ENCODE peak calls at places on chromosomes 1 and 21, in six cellular contexts. G, P, X, I, Y and U are unnamed samples.
A peak's percentile ranks its signal among the peaks of the same experiment; 100 is the strongest.

GRCh38 chr1:116242741-116243140 is 130.3 kb upstream of the ATP1A1 start:
- DNase-seq in P (no peak), I (no peak), X (no peak), G (no peak), Y (no peak), U (no peak)

GRCh38 chr1:222627232-222627631 is 9.3 kb downstream of the MIA3 start:
- DNase-seq in X (peak; percentile 94), I (peak; percentile 31), P (no peak), G (peak; percentile 89), Y (no peak), U (no peak)

GRCh38 chr1:26582836-26583460 is 53.4 kb downstream of the RPS6KA1 start:
- DNase-seq in I (peak; percentile 37), X (peak; percentile 66), Y (no peak), G (peak; percentile 72), P (peak; percentile 93), U (peak; percentile 41)

GRCh38 chr1:147504801-147505303 is 36.4 kb upstream of the BCL9 start:
- DNase-seq in P (no peak), Y (peak; percentile 45), I (no peak), X (peak; percentile 33), G (peak; percentile 21), U (peak; percentile 5)

GRCh38 chr1:224801761-224802490 is 127.5 kb upstream of the DNAH14 start:
- DNase-seq in G (no peak), X (no peak), P (no peak), Y (no peak), I (no peak), U (no peak)

GRCh38 chr1:209593747-209594146 is 10.2 kb downstream of the CAMK1G start:
- DNase-seq in G (no peak), P (no peak), Y (no peak), I (no peak), X (no peak), U (no peak)

GRCh38 chr1:109622103-109622892 is 2.7 kb downstream of the AMPD2 start:
- DNase-seq in P (no peak), Y (no peak), X (no peak), I (no peak), G (no peak), U (no peak)

GRCh38 chr1:9659328-9659727 is 7.8 kb downstream of the PIK3CD start:
- DNase-seq in Y (peak; percentile 7), G (peak; percentile 80), I (no peak), X (peak; percentile 77), P (peak; percentile 70), U (peak; percentile 60)

GRCh38 chr1:151251656-151252470 is 2.7 kb upstream of the PSMD4 start:
- DNase-seq in I (peak; percentile 29), G (peak; percentile 88), X (peak; percentile 85), P (peak; percentile 84), Y (peak; percentile 70), U (peak; percentile 71)

GRCh38 chr1:235883261-235883927 is 16.7 kb upstream of the LYST start:
- DNase-seq in X (peak; percentile 93), P (peak; percentile 29), G (peak; percentile 93), I (peak; percentile 88), Y (no peak), U (peak; percentile 99)

GRCh38 chr1:116878804-116879477 is 30.8 kb upstream of the PTGFRN start:
- DNase-seq in G (peak; percentile 62), X (peak; percentile 78), Y (peak; percentile 14), I (peak; percentile 25), P (peak; percentile 74), U (no peak)

GRCh38 chr1:46555081-46555432 is 3.6 kb upstream of the KNCN start:
- DNase-seq in G (no peak), X (no peak), P (no peak), Y (no peak), I (no peak), U (no peak)

GRCh38 chr1:59122527-59122926 is 174.4 kb upstream of the FGGY start:
- DNase-seq in I (no peak), G (no peak), Y (no peak), P (no peak), X (no peak), U (no peak)

GRCh38 chr1:30409476-30410152 is 313.8 kb downstream of the MATN1 start:
- DNase-seq in Y (no peak), I (no peak), G (no peak), X (no peak), P (no peak), U (no peak)

GRCh38 chr1:235607284-235607683 is 42.3 kb downstream of the GNG4 start:
- DNase-seq in Y (no peak), P (no peak), G (no peak), I (no peak), X (no peak), U (no peak)

GRCh38 chr1:220281159-220281574 is 8.9 kb upstream of the RAB3GAP2 start:
- DNase-seq in X (peak; percentile 45), I (no peak), G (peak; percentile 32), P (peak; percentile 39), Y (peak; percentile 34), U (peak; percentile 50)

GRCh38 chr1:4072754-4073153 is 172.7 kb upstream of the C1orf174 start:
- DNase-seq in Y (no peak), G (no peak), I (no peak), P (no peak), X (no peak), U (no peak)

GRCh38 chr1:53919675-53920066 is 25.7 kb downstream of the DIO1 start:
- DNase-seq in I (no peak), Y (no peak), P (peak; percentile 45), X (no peak), G (no peak), U (no peak)

GRCh38 chr1:173414136-173414535 is 63.0 kb upstream of the PRDX6 start:
- DNase-seq in P (no peak), Y (no peak), G (no peak), X (no peak), I (no peak), U (no peak)

GRCh38 chr1:42747125-42747524 is 7.1 kb upstream of the CLDN19 start:
- DNase-seq in I (no peak), P (peak; percentile 61), G (peak; percentile 23), Y (peak; percentile 40), X (peak; percentile 13), U (no peak)

GRCh38 chr1:27522148-27522859 is 32.3 kb upstream of the WASF2 start:
- DNase-seq in X (no peak), Y (no peak), I (no peak), G (no peak), P (no peak), U (no peak)

GRCh38 chr21:29718081-29718815 is 221.5 kb downstream of the GRIK1 start:
- DNase-seq in I (no peak), Y (no peak), G (peak; percentile 35), X (peak; percentile 73), P (no peak), U (no peak)

GRCh38 chr1:203082571-203083462 is 3.0 kb downstream of the MYOG start:
- DNase-seq in X (no peak), Y (no peak), G (no peak), I (no peak), P (peak; percentile 91), U (no peak)

GRCh38 chr21:42725416-42725930 is 72.1 kb downstream of the PDE9A start:
- DNase-seq in P (no peak), X (no peak), Y (no peak), G (no peak), I (no peak), U (no peak)

GRCh38 chr1:107804134-107804533 is 160.8 kb downstream of the VAV3 start:
- DNase-seq in P (peak; percentile 67), I (no peak), Y (no peak), X (no peak), G (no peak), U (no peak)

GRCh38 chr1:5105744-5106143 is 451.3 kb downstream of the AJAP1 start:
- DNase-seq in P (no peak), I (no peak), X (no peak), G (no peak), Y (no peak), U (no peak)

GRCh38 chr21:31780944-31781343 is 49.0 kb upstream of the SCAF4 start:
- DNase-seq in Y (peak; percentile 40), G (no peak), X (no peak), P (no peak), I (no peak), U (no peak)
- TF ChIP-seq CTCF in Y (peak; percentile 34), G (no peak), X (no peak), P (no peak), I (no peak), U (peak; percentile 42)

GRCh38 chr1:155001688-155002474 is 721 bp upstream of the ZBTB7B start:
- DNase-seq in X (peak; percentile 98), I (peak; percentile 100), G (peak; percentile 99), P (peak; percentile 99), Y (peak; percentile 100), U (peak; percentile 98)
- TF ChIP-seq CTCF in X (peak; percentile 61), I (peak; percentile 26), G (peak; percentile 38), P (peak; percentile 59), Y (peak; percentile 27), U (peak; percentile 67)

GRCh38 chr1:20329793-20330542 is 39.3 kb downstream of the VWA5B1 start:
- DNase-seq in Y (no peak), X (no peak), P (no peak), G (no peak), I (no peak), U (no peak)
- TF ChIP-seq CTCF in Y (no peak), X (peak; percentile 19), P (peak; percentile 39), G (peak; percentile 33), I (no peak), U (peak; percentile 46)

DNA sequence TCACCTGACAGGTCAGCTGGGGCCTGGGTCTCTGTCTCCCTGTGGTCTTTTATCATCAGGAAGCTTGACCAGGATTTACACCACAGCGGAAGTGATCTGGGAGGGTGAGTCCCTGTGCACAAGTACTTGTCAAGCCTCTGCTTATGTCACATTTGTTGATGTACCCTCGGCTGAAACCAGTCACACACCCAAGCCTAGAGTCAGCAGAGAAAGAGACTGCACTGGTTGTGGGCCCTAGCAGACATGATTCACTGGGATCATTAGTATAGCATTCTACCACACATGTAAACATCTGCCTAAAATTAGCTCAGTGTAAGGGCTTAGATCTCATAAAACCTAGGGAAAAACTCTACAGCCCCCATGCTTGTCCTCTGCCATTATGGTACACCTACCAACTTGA is 79.3 kb upstream of the LAMC2 start:
- DNase-seq in G (no peak), I (no peak), P (no peak), X (no peak), Y (no peak), U (peak; percentile 64)
- TF ChIP-seq CTCF in G (no peak), I (no peak), P (no peak), X (no peak), Y (no peak), U (no peak)

DNA sequence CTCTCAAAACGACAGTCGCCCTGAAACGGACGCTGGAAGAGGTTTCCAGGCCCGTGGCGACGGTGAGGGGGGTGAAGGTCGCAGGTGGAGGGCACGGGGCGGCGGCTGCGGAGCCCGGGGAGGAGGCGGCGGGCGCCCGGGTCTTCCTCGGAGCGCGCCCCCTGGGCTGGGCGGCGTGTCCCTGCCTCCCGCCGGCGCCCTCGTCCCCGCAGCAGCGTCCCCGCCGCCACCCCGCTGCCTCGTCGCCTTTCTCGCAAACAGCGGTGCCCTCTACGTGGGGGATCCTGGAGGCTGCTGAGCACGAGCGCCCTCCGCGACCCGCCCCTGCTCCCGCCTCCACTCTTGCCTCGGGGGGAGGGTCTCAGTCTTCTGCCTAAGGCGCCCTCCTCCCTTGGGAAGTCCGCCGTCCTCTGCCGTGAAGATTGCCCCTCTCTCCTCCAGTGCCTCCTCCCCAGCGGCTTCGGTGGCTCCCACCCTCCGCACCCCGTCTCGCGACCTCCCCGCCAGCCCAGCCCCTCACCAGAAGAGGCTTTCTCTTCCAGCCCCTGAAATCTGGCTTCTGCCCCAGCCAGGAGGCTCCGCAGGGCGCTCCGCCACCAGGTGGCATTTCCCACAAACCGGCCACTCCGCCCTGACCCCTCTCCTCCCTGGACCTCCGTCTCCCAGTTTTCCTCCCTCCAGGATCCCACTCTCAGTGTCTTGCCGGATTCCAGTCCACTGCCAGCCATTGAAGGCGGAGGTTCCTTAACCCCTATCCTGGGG is 227.4 kb downstream of the SDCCAG8 start:
- DNase-seq in G (no peak), Y (no peak), I (no peak), X (no peak), P (no peak), U (no peak)
- TF ChIP-seq CTCF in G (no peak), Y (no peak), I (no peak), X (no peak), P (no peak), U (peak; percentile 19)